ENCODE peak calls at places on chromosomes 13 and 19, in five cellular contexts. W, R, S, H and T are unnamed samples.

GRCh38 chr13:113724780-113725315 is 34.2 kb upstream of the TMEM255B start:
- DNase-seq in W (peak), R (peak), S (peak), H (peak), T (peak)

GRCh38 chr19:5345895-5346386 is 5.3 kb upstream of the PTPRS start:
- DNase-seq in W (no peak), R (peak), S (no peak), H (no peak), T (peak)

GRCh38 chr13:100883453-100883852 is 208.9 kb upstream of the TMTC4 start:
- DNase-seq in W (no peak), R (no peak), S (no peak), H (no peak), T (no peak)

GRCh38 chr19:21133633-21134032 is 8.2 kb upstream of the ZNF431 start:
- DNase-seq in W (no peak), R (no peak), S (no peak), H (no peak), T (no peak)

GRCh38 chr13:85896516-85897450 is 97.6 kb upstream of the SLITRK6 start:
- DNase-seq in W (no peak), R (no peak), S (no peak), H (no peak), T (no peak)

GRCh38 chr13:44142540-44142867 is 231.1 kb upstream of the SERP2 start:
- DNase-seq in W (no peak), R (no peak), S (no peak), H (no peak), T (no peak)

GRCh38 chr13:51590231-51590630 is 6.0 kb downstream of the WDFY2 start:
- DNase-seq in W (no peak), R (no peak), S (no peak), H (no peak), T (no peak)

GRCh38 chr13:56015919-56016318 is 1124.8 kb upstream of the PRR20A start:
- DNase-seq in W (no peak), R (no peak), S (no peak), H (no peak), T (no peak)

GRCh38 chr13:91564422-91564821 is 166.0 kb downstream of the GPC5 start:
- DNase-seq in W (no peak), R (no peak), S (no peak), H (no peak), T (no peak)

GRCh38 chr19:17202249-17202648 is 12.9 kb upstream of the USE1 start:
- DNase-seq in W (no peak), R (no peak), S (peak), H (peak), T (no peak)

GRCh38 chr19:35311901-35312665 is 16.9 kb upstream of the CD22 start:
- DNase-seq in W (no peak), R (no peak), S (no peak), H (no peak), T (no peak)

GRCh38 chr19:33365676-33366075 is 7.8 kb upstream of the CEBPG start:
- DNase-seq in W (no peak), R (no peak), S (no peak), H (no peak), T (no peak)

GRCh38 chr13:109159650-109160309 is 530.4 kb downstream of the MYO16 start:
- DNase-seq in W (no peak), R (no peak), S (no peak), H (no peak), T (no peak)

GRCh38 chr13:26442541-26442940 is 114.9 kb upstream of the WASF3 start:
- DNase-seq in W (no peak), R (peak), S (no peak), H (no peak), T (no peak)

GRCh38 chr13:83286737-83287136 is 595.5 kb downstream of the SLITRK1 start:
- DNase-seq in W (no peak), R (no peak), S (no peak), H (no peak), T (no peak)

GRCh38 chr19:10603084-10603872 is 16.2 kb upstream of the AP1M2 start:
- DNase-seq in W (no peak), R (no peak), S (peak), H (no peak), T (peak)

GRCh38 chr19:55831846-55832245 is at the start of gene NLRP11:
- DNase-seq in W (no peak), R (no peak), S (no peak), H (no peak), T (no peak)

GRCh38 chr19:16628984-16629691 is 1.1 kb upstream of the MED26 start:
- DNase-seq in W (no peak), R (peak), S (peak), H (no peak), T (peak)

GRCh38 chr19:10797541-10798256 is 38.3 kb downstream of the TMED1 start:
- DNase-seq in W (no peak), R (no peak), S (peak), H (no peak), T (peak)

GRCh38 chr19:17352608-17353280 is 15.4 kb downstream of the GTPBP3 start:
- DNase-seq in W (no peak), R (no peak), S (no peak), H (no peak), T (peak)

GRCh38 chr19:21593934-21594844 is 88.8 kb downstream of the ZNF429 start:
- DNase-seq in W (no peak), R (no peak), S (no peak), H (no peak), T (no peak)

GRCh38 chr19:31459430-31459829 is 110.2 kb upstream of the TSHZ3 start:
- DNase-seq in W (no peak), R (no peak), S (no peak), H (no peak), T (no peak)

GRCh38 chr13:65063753-65064152 is 2166.4 kb downstream of the PCDH9 start:
- DNase-seq in W (no peak), R (peak), S (no peak), H (peak), T (peak)

GRCh38 chr13:28492527-28493367 is 2.2 kb downstream of the FLT1 start:
- DNase-seq in W (no peak), R (no peak), S (peak), H (no peak), T (peak)

GRCh38 chr13:105799155-105799554 is 736.3 kb downstream of the EFNB2 start:
- DNase-seq in W (no peak), R (no peak), S (no peak), H (no peak), T (no peak)

GRCh38 chr13:102609696-102610095 is 12.9 kb downstream of the TPP2 start:
- DNase-seq in W (no peak), R (no peak), S (peak), H (no peak), T (no peak)

GRCh38 chr13:92473736-92474465 is 752.7 kb upstream of the GPC6 start:
- DNase-seq in W (no peak), R (no peak), S (no peak), H (no peak), T (no peak)

GRCh38 chr13:98184796-98185195 is 7.7 kb upstream of the RNF113B start:
- DNase-seq in W (no peak), R (peak), S (no peak), H (no peak), T (peak)

GRCh38 chr13:50384724-50385123 is 369.5 kb downstream of the KCNRG start:
- DNase-seq in W (no peak), R (no peak), S (no peak), H (no peak), T (no peak)

GRCh38 chr19:45630463-45630862 is 8.7 kb downstream of the EML2 start:
- DNase-seq in W (no peak), R (peak), S (peak), H (peak), T (peak)

GRCh38 chr19:40424637-40425449 is 949 bp downstream of the SERTAD1 start:
- DNase-seq in W (no peak), R (peak), S (no peak), H (peak), T (peak)

GRCh38 chr19:34959021-34959420 is 5.0 kb downstream of the ZNF792 start:
- DNase-seq in W (no peak), R (no peak), S (no peak), H (no peak), T (no peak)